ENCODE peak calls at places on chromosomes 6 and 20, in five cellular contexts. One of them, this sample, is unnamed.

GRCh38 chr6:91868539-91869202 is 1281.8 kb upstream of the MAP3K7 start:
- DNase-seq in GM20000: no peak
- DNase-seq in retinal pigment epithelial cell: no peak
- DNase-seq in testis: no peak
- DNase-seq in AG04450: no peak
- DNase-seq in this sample: no peak

GRCh38 chr6:143027058-143027457 is 33.6 kb upstream of the AIG1 start:
- DNase-seq in retinal pigment epithelial cell: no peak
- DNase-seq in testis: peak
- DNase-seq in GM20000: no peak
- DNase-seq in AG04450: no peak
- DNase-seq in this sample: no peak

GRCh38 chr6:107657755-107658461 is 166.2 kb downstream of the SCML4 start:
- DNase-seq in GM20000: peak
- DNase-seq in testis: no peak
- DNase-seq in retinal pigment epithelial cell: no peak
- DNase-seq in AG04450: peak
- DNase-seq in this sample: no peak

GRCh38 chr6:43460032-43460431 is 4.7 kb upstream of the DLK2 start:
- DNase-seq in GM20000: no peak
- DNase-seq in retinal pigment epithelial cell: no peak
- DNase-seq in testis: no peak
- DNase-seq in AG04450: no peak
- DNase-seq in this sample: no peak

GRCh38 chr6:110518281-110518623 is 41.8 kb upstream of the SLC22A16 start:
- DNase-seq in AG04450: no peak
- DNase-seq in GM20000: no peak
- DNase-seq in testis: no peak
- DNase-seq in retinal pigment epithelial cell: no peak
- DNase-seq in this sample: no peak

GRCh38 chr20:2507464-2507863 is 1.3 kb downstream of the ZNF343 start:
- DNase-seq in testis: no peak
- DNase-seq in AG04450: no peak
- DNase-seq in GM20000: no peak
- DNase-seq in retinal pigment epithelial cell: no peak
- DNase-seq in this sample: no peak

GRCh38 chr6:154675602-154676088 is 57.6 kb upstream of the SCAF8 start:
- DNase-seq in GM20000: peak
- DNase-seq in testis: peak
- DNase-seq in retinal pigment epithelial cell: peak
- DNase-seq in AG04450: peak
- DNase-seq in this sample: no peak

GRCh38 chr20:4569092-4569491 is 152.6 kb upstream of the PRND start:
- DNase-seq in retinal pigment epithelial cell: no peak
- DNase-seq in testis: no peak
- DNase-seq in GM20000: no peak
- DNase-seq in AG04450: no peak
- DNase-seq in this sample: no peak

GRCh38 chr6:155085582-155086253 is 90.6 kb downstream of the TIAM2 start:
- DNase-seq in AG04450: no peak
- DNase-seq in testis: peak
- DNase-seq in GM20000: no peak
- DNase-seq in retinal pigment epithelial cell: no peak
- DNase-seq in this sample: no peak

GRCh38 chr6:104788400-104788799 is 71.3 kb downstream of the HACE1 start:
- DNase-seq in retinal pigment epithelial cell: no peak
- DNase-seq in AG04450: no peak
- DNase-seq in testis: no peak
- DNase-seq in GM20000: no peak
- DNase-seq in this sample: no peak

GRCh38 chr20:34525709-34526416 is 9.6 kb downstream of the DYNLRB1 start:
- DNase-seq in testis: peak
- DNase-seq in AG04450: peak
- DNase-seq in retinal pigment epithelial cell: peak
- DNase-seq in GM20000: no peak
- DNase-seq in this sample: no peak

GRCh38 chr20:39835040-39835842 is 853.8 kb downstream of the MAFB start:
- DNase-seq in GM20000: no peak
- DNase-seq in retinal pigment epithelial cell: no peak
- DNase-seq in testis: peak
- DNase-seq in AG04450: no peak
- DNase-seq in this sample: no peak

GRCh38 chr6:139705284-139705683 is 330.8 kb upstream of the CITED2 start:
- DNase-seq in GM20000: no peak
- DNase-seq in AG04450: no peak
- DNase-seq in retinal pigment epithelial cell: no peak
- DNase-seq in testis: no peak
- DNase-seq in this sample: no peak

GRCh38 chr6:101961357-101961756 is 567.8 kb downstream of the GRIK2 start:
- DNase-seq in retinal pigment epithelial cell: no peak
- DNase-seq in AG04450: no peak
- DNase-seq in testis: no peak
- DNase-seq in GM20000: no peak
- DNase-seq in this sample: no peak

GRCh38 chr6:149264629-149265028 is 52.9 kb upstream of the TAB2 start:
- DNase-seq in testis: no peak
- DNase-seq in retinal pigment epithelial cell: no peak
- DNase-seq in AG04450: no peak
- DNase-seq in GM20000: no peak
- DNase-seq in this sample: no peak

GRCh38 chr6:12150812-12151432 is 138.8 kb downstream of the HIVEP1 start:
- DNase-seq in GM20000: no peak
- DNase-seq in retinal pigment epithelial cell: no peak
- DNase-seq in AG04450: no peak
- DNase-seq in testis: peak
- DNase-seq in this sample: no peak

GRCh38 chr6:44494011-44494501 is 106.5 kb downstream of the CDC5L start:
- DNase-seq in retinal pigment epithelial cell: no peak
- DNase-seq in testis: no peak
- DNase-seq in GM20000: no peak
- DNase-seq in AG04450: peak
- DNase-seq in this sample: no peak

GRCh38 chr6:7998103-7998725 is 66.0 kb downstream of the BLOC1S5 start:
- DNase-seq in AG04450: peak
- DNase-seq in GM20000: no peak
- DNase-seq in retinal pigment epithelial cell: peak
- DNase-seq in testis: no peak
- DNase-seq in this sample: no peak

GRCh38 chr6:46794068-46794467 is 879 bp downstream of the MEP1A start:
- DNase-seq in AG04450: no peak
- DNase-seq in testis: no peak
- DNase-seq in retinal pigment epithelial cell: no peak
- DNase-seq in GM20000: no peak
- DNase-seq in this sample: no peak

GRCh38 chr20:15475483-15475882 is 1097.8 kb downstream of the KIF16B start:
- DNase-seq in retinal pigment epithelial cell: no peak
- DNase-seq in AG04450: no peak
- DNase-seq in testis: peak
- DNase-seq in GM20000: no peak
- DNase-seq in this sample: no peak

GRCh38 chr6:4973972-4974885 is 29.6 kb downstream of the RPP40 start:
- DNase-seq in GM20000: no peak
- DNase-seq in testis: peak
- DNase-seq in retinal pigment epithelial cell: no peak
- DNase-seq in AG04450: peak
- DNase-seq in this sample: no peak

GRCh38 chr6:170208171-170208601 is 82.7 kb downstream of the DLL1 start:
- DNase-seq in testis: no peak
- DNase-seq in AG04450: no peak
- DNase-seq in retinal pigment epithelial cell: no peak
- DNase-seq in GM20000: no peak
- DNase-seq in this sample: peak

GRCh38 chr6:147204060-147204785 is at the start of gene STXBP5:
- DNase-seq in AG04450: no peak
- DNase-seq in retinal pigment epithelial cell: peak
- DNase-seq in testis: peak
- DNase-seq in GM20000: peak
- DNase-seq in this sample: no peak

GRCh38 chr6:35810831-35811698 is 5.9 kb downstream of the LHFPL5 start:
- DNase-seq in retinal pigment epithelial cell: peak
- DNase-seq in testis: peak
- DNase-seq in AG04450: no peak
- DNase-seq in GM20000: no peak
- DNase-seq in this sample: no peak

GRCh38 chr6:27795697-27796494 is 116.3 kb downstream of the OR2B2 start:
- DNase-seq in AG04450: peak
- DNase-seq in testis: peak
- DNase-seq in retinal pigment epithelial cell: peak
- DNase-seq in GM20000: peak
- DNase-seq in this sample: no peak

GRCh38 chr20:57167971-57168693 is 98.3 kb downstream of the BMP7 start:
- DNase-seq in testis: peak
- DNase-seq in retinal pigment epithelial cell: no peak
- DNase-seq in AG04450: no peak
- DNase-seq in GM20000: no peak
- DNase-seq in this sample: no peak

GRCh38 chr20:50358166-50358565 is 152.0 kb upstream of the PTPN1 start:
- DNase-seq in GM20000: no peak
- DNase-seq in retinal pigment epithelial cell: no peak
- DNase-seq in AG04450: no peak
- DNase-seq in testis: no peak
- DNase-seq in this sample: no peak

GRCh38 chr20:32444474-32445220 is 86.5 kb downstream of the ASXL1 start:
- DNase-seq in retinal pigment epithelial cell: no peak
- DNase-seq in AG04450: no peak
- DNase-seq in GM20000: no peak
- DNase-seq in testis: peak
- DNase-seq in this sample: no peak

GRCh38 chr6:16831136-16831535 is 69.9 kb upstream of the ATXN1 start:
- DNase-seq in AG04450: no peak
- DNase-seq in retinal pigment epithelial cell: no peak
- DNase-seq in GM20000: no peak
- DNase-seq in testis: no peak
- DNase-seq in this sample: no peak

GRCh38 chr6:18327621-18328548 is 59.3 kb upstream of the RNF144B start:
- DNase-seq in GM20000: peak
- DNase-seq in testis: peak
- DNase-seq in AG04450: no peak
- DNase-seq in retinal pigment epithelial cell: no peak
- DNase-seq in this sample: no peak

GRCh38 chr20:19211661-19212523 is 550 bp upstream of the SLC24A3 start:
- DNase-seq in GM20000: peak
- DNase-seq in retinal pigment epithelial cell: no peak
- DNase-seq in AG04450: no peak
- DNase-seq in testis: peak
- DNase-seq in this sample: no peak

GRCh38 chr20:48609491-48609978 is 218.3 kb downstream of the PREX1 start:
- DNase-seq in GM20000: peak
- DNase-seq in retinal pigment epithelial cell: no peak
- DNase-seq in AG04450: no peak
- DNase-seq in testis: no peak
- DNase-seq in this sample: no peak

GRCh38 chr20:53628076-53628475 is 34.4 kb upstream of the ZNF217 start:
- DNase-seq in AG04450: no peak
- DNase-seq in GM20000: no peak
- DNase-seq in testis: no peak
- DNase-seq in retinal pigment epithelial cell: no peak
- DNase-seq in this sample: no peak

GRCh38 chr20:61699184-61700066 is 366.3 kb downstream of the TAF4 start:
- DNase-seq in GM20000: no peak
- DNase-seq in AG04450: no peak
- DNase-seq in retinal pigment epithelial cell: no peak
- DNase-seq in testis: no peak
- DNase-seq in this sample: peak
- TF ChIP-seq CTCF in GM20000: no peak
- TF ChIP-seq CTCF in AG04450: no peak
- TF ChIP-seq CTCF in retinal pigment epithelial cell: no peak
- TF ChIP-seq CTCF in testis: no peak
- TF ChIP-seq CTCF in this sample: no peak

DNA sequence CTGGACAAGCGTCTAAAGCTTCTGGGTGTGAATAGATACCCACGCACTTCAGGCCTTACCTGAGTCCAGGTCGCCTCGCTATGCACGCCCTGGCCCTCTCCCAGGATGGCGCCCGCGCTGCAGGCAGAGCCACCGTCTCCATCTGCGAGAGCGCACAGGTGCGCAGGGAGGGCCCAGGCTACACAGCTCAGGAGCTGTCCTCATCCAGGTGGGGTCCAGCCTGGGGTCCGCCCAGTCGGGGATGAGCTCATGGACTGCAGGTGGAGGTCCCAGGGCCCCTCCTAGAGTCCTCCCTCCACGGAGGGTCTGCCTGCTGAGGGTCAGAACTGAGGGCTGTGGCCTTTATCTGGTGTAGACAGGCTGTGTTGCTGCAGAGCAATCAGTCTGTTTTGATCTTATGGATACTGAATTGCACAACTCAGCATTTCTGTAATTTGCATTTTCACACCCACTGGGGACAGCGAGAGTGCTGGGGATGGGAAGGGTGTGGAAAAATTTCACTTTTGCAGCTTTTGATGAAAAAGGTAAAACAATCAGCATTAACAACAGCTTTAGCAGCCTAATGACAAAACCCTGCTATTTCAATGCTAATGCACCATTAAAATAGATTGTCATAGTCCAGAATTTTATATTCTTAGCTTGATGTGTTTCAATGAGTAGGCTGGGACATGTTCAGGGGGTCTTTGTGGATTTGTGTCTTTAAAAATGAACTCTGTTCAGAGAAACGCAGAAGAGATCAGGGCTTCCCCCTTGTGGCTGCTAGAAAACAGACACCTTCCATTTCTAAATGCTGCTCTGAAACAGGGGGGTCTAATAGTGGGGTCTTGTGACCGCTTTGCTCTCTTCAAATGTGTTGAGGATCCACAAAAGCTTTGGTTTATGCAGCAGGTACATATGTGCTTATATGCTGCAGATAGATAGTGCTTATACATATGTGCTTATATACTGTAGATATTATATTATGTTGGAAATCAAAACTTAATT is 77.8 kb upstream of the PHACTR3 start:
- DNase-seq in retinal pigment epithelial cell: no peak
- DNase-seq in AG04450: no peak
- DNase-seq in GM20000: no peak
- DNase-seq in testis: no peak
- DNase-seq in this sample: no peak
- TF ChIP-seq CTCF in retinal pigment epithelial cell: peak
- TF ChIP-seq CTCF in AG04450: peak
- TF ChIP-seq CTCF in GM20000: no peak
- TF ChIP-seq CTCF in testis: peak
- TF ChIP-seq CTCF in this sample: peak

DNA sequence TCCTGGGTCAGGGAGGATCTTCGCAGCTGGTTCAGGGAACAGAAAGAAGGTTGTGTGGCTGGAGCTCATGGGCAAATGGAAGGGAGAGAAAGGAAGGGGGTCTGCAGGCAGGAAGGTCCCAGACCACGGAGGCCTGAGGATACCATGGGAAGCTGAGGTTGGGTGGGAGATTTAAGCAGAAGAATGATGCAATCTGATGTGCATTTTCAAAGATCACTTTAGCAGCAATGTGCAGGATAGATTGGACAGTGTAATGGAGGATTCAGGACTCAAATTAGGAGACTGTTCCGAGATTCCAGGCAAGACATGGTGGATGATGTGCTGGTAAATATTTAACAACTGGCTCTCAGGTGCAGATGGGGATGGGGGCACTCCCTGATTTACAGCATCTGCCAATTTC is 5.8 kb upstream of the RRBP1 start:
- DNase-seq in AG04450: no peak
- DNase-seq in GM20000: no peak
- DNase-seq in testis: no peak
- DNase-seq in retinal pigment epithelial cell: no peak
- DNase-seq in this sample: no peak
- TF ChIP-seq CTCF in AG04450: no peak
- TF ChIP-seq CTCF in GM20000: no peak
- TF ChIP-seq CTCF in testis: no peak
- TF ChIP-seq CTCF in retinal pigment epithelial cell: no peak
- TF ChIP-seq CTCF in this sample: no peak

GRCh38 chr6:39451831-39452230 is 129.3 kb upstream of the KCNK16 start:
- DNase-seq in retinal pigment epithelial cell: no peak
- DNase-seq in testis: no peak
- DNase-seq in AG04450: no peak
- DNase-seq in GM20000: peak
- DNase-seq in this sample: no peak
- TF ChIP-seq CTCF in retinal pigment epithelial cell: peak
- TF ChIP-seq CTCF in testis: no peak
- TF ChIP-seq CTCF in AG04450: peak
- TF ChIP-seq CTCF in GM20000: peak
- TF ChIP-seq CTCF in this sample: peak

This sample was measured in chondrocyte.